ENCODE peak calls at places on chromosomes 3 and 15, in four cellular contexts. M is BJ, I is cardiac fibroblast, Z is HFFc6. Q is an unnamed sample.

GRCh38 chr3:129441215-129441614 is 1.2 kb downstream of the IFT122 start:
- DNase-seq in M (no peak), I (no peak), Z (no peak), Q (no peak)

GRCh38 chr15:75167588-75168076 is 34.0 kb upstream of the C15orf39 start:
- DNase-seq in M (no peak), I (peak), Z (peak), Q (no peak)

GRCh38 chr3:45112939-45113338 is 33.2 kb downstream of the CDCP1 start:
- DNase-seq in M (no peak), I (peak), Z (no peak), Q (no peak)

GRCh38 chr15:40603935-40604334 is 9.9 kb downstream of the KNL1 start:
- DNase-seq in M (no peak), I (no peak), Z (no peak), Q (no peak)

GRCh38 chr15:100918690-100919480 is at the start of gene LRRK1:
- DNase-seq in M (no peak), I (peak), Z (no peak), Q (no peak)

GRCh38 chr3:127753898-127754410 is 68.4 kb downstream of the MGLL start:
- DNase-seq in M (no peak), I (no peak), Z (no peak), Q (no peak)

GRCh38 chr3:147379651-147380050 is 26.7 kb downstream of the ZIC4 start:
- DNase-seq in M (no peak), I (no peak), Z (no peak), Q (no peak)

GRCh38 chr3:190558796-190559195 is 44.9 kb downstream of the IL1RAP start:
- DNase-seq in M (no peak), I (no peak), Z (no peak), Q (no peak)

GRCh38 chr3:88151358-88151757 is 1.6 kb downstream of the C3orf38 start:
- DNase-seq in M (no peak), I (peak), Z (peak), Q (no peak)

GRCh38 chr15:66252411-66253295 is 897 bp downstream of the MEGF11 start:
- DNase-seq in M (no peak), I (peak), Z (peak), Q (no peak)

GRCh38 chr3:6779140-6779539 is 81.8 kb upstream of the GRM7 start:
- DNase-seq in M (no peak), I (no peak), Z (no peak), Q (no peak)
- TF ChIP-seq CTCF in M (no peak), I (no peak), Z (no peak), Q (no peak)

GRCh38 chr15:22262613-22263020 is 182.3 kb downstream of the OR4M2 start:
- DNase-seq in M (no peak), I (no peak), Z (no peak), Q (no peak)
- TF ChIP-seq CTCF in M (no peak), I (no peak), Z (no peak), Q (no peak)

GRCh38 chr15:89776274-89777072 is at the start of gene MESP2:
- DNase-seq in M (no peak), I (peak), Z (peak), Q (no peak)

GRCh38 chr15:89774492-89774891 is 1.6 kb upstream of the MESP2 start:
- DNase-seq in M (no peak), I (no peak), Z (no peak), Q (no peak)

GRCh38 chr15:89775815-89776214 is 317 bp upstream of the MESP2 start:
- DNase-seq in M (no peak), I (no peak), Z (no peak), Q (no peak)

GRCh38 chr15:89770041-89770440 is 6.1 kb upstream of the MESP2 start:
- DNase-seq in M (no peak), I (peak), Z (peak), Q (no peak)

DNA sequence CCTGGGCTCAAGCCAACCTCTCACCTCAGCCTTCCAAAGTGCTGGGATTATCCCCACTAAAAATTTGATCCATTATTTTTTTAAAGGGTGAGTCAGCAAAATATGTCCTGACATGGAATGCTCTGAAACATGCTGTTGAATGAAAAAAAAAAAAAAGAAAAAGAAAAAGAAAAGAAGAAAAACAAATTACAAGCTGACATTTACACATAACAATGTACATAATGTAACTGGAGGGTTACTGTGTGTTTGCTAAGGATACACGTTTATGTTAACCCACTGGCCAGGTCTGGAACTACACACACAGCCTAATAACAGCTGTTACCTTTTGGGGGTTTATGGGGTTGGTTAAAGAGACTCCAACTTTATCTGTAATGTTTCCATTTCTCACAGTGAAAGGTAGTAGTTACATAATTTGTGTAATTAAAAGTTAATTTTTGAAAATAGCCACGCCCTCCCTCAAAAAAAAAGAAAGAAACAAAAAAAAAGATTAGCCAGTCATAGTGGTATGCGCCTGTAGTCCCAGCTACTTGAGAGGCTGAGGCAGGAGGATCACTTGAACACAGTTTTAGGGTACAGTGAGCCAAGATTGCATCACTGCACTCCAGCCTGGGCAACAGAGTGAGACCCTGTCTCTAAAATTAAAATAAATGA is 3.1 kb upstream of the MESP2 start:
- DNase-seq in M (no peak), I (peak), Z (peak), Q (no peak)
- TF ChIP-seq CTCF in M (peak), I (peak), Z (peak), Q (peak)

GRCh38 chr3:28586325-28586724 is 237.7 kb upstream of the AZI2 start:
- DNase-seq in M (no peak), I (no peak), Z (no peak), Q (no peak)
- TF ChIP-seq CTCF in M (no peak), I (no peak), Z (no peak), Q (no peak)

Q was measured in AG09319.